ENCODE peak calls at places on chromosomes 13 and 19, in ten cellular contexts. I, W, L, Z, T, N, A, S, O and M are unnamed samples.

GRCh38 chr13:51246411-51247298 is 24.5 kb downstream of the FAM124A start:
- DNase-seq in N (no peak), S (no peak), Z (no peak), L (no peak), W (no peak), T (no peak), I (peak; percentile 65), O (no peak), A (no peak), M (no peak)

GRCh38 chr19:7769171-7769570 is 6.1 kb downstream of the CLEC4M start:
- DNase-seq in I (no peak), A (no peak), Z (no peak), N (no peak), O (peak; percentile 9), S (no peak), T (peak; percentile 60), W (no peak), L (no peak), M (no peak)

GRCh38 chr19:42198676-42199439 is 18.6 kb downstream of the DEDD2 start:
- DNase-seq in W (no peak), L (no peak), I (no peak), A (no peak), Z (no peak), N (no peak), T (no peak), S (no peak), O (no peak), M (peak; percentile 86)

GRCh38 chr19:17240062-17240854 is 5.5 kb downstream of the NR2F6 start:
- DNase-seq in W (no peak), N (no peak), S (no peak), O (no peak), L (no peak), Z (no peak), I (no peak), T (peak; percentile 93), A (no peak), M (no peak)

GRCh38 chr13:109868583-109869311 is 82.4 kb upstream of the IRS2 start:
- DNase-seq in L (no peak), I (no peak), S (no peak), Z (peak; percentile 21), W (peak; percentile 55), A (peak; percentile 58), O (no peak), T (no peak), N (peak; percentile 8), M (no peak)

GRCh38 chr19:17192751-17193150 is 22.4 kb upstream of the USE1 start:
- DNase-seq in O (no peak), W (no peak), Z (no peak), I (no peak), N (no peak), A (no peak), T (no peak), S (no peak), L (peak; percentile 47), M (no peak)

GRCh38 chr13:64369121-64369520 is 2861.0 kb downstream of the PCDH9 start:
- DNase-seq in Z (peak; percentile 13), A (peak; percentile 71), I (no peak), O (no peak), L (no peak), N (peak; percentile 41), T (no peak), W (peak; percentile 5), S (no peak), M (no peak)

GRCh38 chr19:40771101-40771539 is 4.2 kb upstream of the MIA start:
- DNase-seq in A (no peak), S (no peak), O (no peak), T (no peak), I (no peak), L (no peak), Z (no peak), N (no peak), W (peak; percentile 27), M (peak; percentile 47)

GRCh38 chr19:30093966-30094770 is 152.1 kb downstream of the URI1 start:
- DNase-seq in W (no peak), I (no peak), Z (no peak), L (no peak), O (no peak), T (no peak), N (no peak), A (no peak), S (no peak), M (no peak)

GRCh38 chr13:77874406-77874805 is 44.2 kb downstream of the EDNRB start:
- DNase-seq in I (no peak), A (no peak), S (no peak), N (peak; percentile 65), O (no peak), L (no peak), W (peak; percentile 67), Z (no peak), T (no peak), M (no peak)

GRCh38 chr19:49136771-49137171 is 17.4 kb downstream of the PPFIA3 start:
- DNase-seq in Z (peak; percentile 24), O (no peak), W (no peak), I (peak; percentile 79), S (no peak), A (no peak), N (peak; percentile 39), L (no peak), T (no peak), M (no peak)

GRCh38 chr19:2385053-2385721 is 25.1 kb downstream of the TMPRSS9 start:
- DNase-seq in S (no peak), N (peak; percentile 55), Z (peak; percentile 80), T (peak; percentile 82), A (peak; percentile 87), O (no peak), L (no peak), W (peak; percentile 95), I (no peak), M (peak; percentile 92)

GRCh38 chr19:29942404-29943261 is 594 bp downstream of the URI1 start:
- DNase-seq in N (no peak), T (peak; percentile 58), Z (peak; percentile 53), O (peak; percentile 75), L (peak; percentile 93), S (peak; percentile 49), W (peak; percentile 22), A (peak; percentile 64), I (peak; percentile 43), M (peak; percentile 70)

GRCh38 chr13:64753606-64754005 is 2476.5 kb downstream of the PCDH9 start:
- DNase-seq in Z (no peak), O (no peak), L (no peak), T (no peak), I (no peak), A (peak; percentile 34), W (peak; percentile 6), S (no peak), N (peak; percentile 24), M (no peak)

GRCh38 chr19:3033595-3034193 is 4.6 kb upstream of the TLE2 start:
- DNase-seq in W (no peak), L (no peak), Z (no peak), T (no peak), O (no peak), I (no peak), A (no peak), S (no peak), N (no peak), M (no peak)

DNA sequence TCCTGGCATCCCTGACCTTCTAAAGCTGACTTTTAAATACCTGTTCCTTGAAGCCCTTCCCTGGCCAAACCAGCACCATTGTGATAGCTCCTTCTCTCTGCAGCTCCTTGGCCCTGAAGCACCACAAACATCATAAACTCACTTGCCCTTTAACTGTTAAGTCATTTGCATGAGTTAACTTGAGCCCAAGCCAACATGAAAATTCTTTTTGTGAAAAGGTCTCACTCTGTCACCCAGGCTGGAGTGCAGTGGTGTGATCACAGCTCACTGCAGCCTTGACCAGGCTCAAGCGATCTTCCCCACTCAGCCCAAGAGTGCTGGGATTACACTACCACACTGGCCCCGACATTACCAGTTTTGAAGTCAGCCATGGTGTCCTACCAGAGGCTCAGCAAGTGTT is 87.8 kb downstream of the ZIC5 start:
- DNase-seq in O (no peak), T (no peak), L (no peak), N (no peak), A (no peak), W (no peak), Z (no peak), I (no peak), S (no peak), M (no peak)
- H3K4me3 ChIP-seq in O (no peak overlapping the region), T (no peak overlapping the region), L (no peak overlapping the region), N (no peak overlapping the region), A (no peak overlapping the region), W (no peak overlapping the region), Z (no peak overlapping the region), I (no peak overlapping the region), S (no peak overlapping the region), M (no peak overlapping the region)

DNA sequence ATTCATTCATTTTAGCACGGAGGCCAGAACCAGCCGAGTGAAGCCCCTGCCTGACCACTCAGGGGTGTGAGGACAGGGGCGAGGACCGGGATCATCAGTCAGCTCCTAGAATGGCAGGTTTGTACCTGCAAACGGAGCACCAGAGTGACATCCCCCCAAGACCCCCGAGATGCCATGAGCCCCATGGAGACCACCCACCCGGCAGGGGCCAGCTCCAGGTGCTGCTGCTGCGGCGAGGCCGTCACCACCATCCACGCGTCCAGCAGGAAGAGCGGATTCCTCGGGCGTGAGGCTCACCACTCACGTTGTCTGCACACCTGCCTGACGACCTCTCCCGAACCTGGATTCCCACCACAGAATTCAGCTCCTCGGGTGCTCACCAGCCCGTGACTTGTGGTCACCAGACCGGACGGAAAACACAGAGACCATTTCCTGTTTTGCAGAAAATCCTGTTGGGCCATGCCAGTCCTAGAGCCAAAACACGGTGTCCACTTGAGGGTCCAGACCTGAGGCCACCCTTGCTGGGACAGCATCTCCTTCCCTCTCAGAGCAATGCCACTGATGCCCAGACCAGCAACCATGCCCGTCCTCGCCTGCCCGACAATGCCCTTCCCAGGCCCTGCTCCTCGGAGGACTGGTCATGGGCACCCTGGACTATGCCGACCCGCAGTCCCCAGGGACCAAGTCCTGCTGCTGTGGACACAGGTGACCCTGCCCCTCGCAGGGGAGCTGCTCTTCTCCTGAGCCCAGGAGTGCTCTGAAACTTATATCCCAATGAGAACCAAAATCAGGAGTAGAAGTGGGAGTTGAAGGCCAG is 74.2 kb downstream of the RASA3 start:
- DNase-seq in O (no peak), A (no peak), N (no peak), L (peak; percentile 72), Z (no peak), I (no peak), T (no peak), W (no peak), S (no peak), M (no peak)
- H3K4me3 ChIP-seq in O (no peak overlapping the region), A (no peak overlapping the region), N (no peak overlapping the region), L (no peak overlapping the region), Z (no peak overlapping the region), I (no peak overlapping the region), T (no peak overlapping the region), W (no peak overlapping the region), S (no peak overlapping the region), M (no peak overlapping the region)

DNA sequence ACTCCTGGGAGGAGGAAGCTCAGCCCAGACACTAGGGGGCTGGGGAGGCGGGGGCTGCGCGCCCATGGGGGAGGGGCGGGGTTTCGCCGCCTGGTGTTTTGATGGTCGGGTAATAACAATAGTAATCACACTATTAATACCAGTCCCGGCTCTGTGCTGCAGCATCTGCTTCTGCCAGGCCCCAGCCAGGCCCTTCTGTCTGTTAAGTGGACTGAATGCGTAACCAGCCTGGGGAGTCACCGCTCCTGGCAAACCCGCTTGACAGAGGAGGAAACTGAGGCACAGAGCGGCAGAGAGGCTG is 8.7 kb downstream of the NPAS1 start:
- DNase-seq in A (no peak), L (no peak), Z (no peak), I (no peak), S (no peak), W (no peak), N (no peak), T (peak; percentile 48), O (no peak), M (no peak)
- H3K4me3 ChIP-seq in A (no peak overlapping the region), L (no peak overlapping the region), Z (peak overlapping the region; percentile 26), I (no peak overlapping the region), S (no peak overlapping the region), W (no peak overlapping the region), N (no peak overlapping the region), T (no peak overlapping the region), O (no peak overlapping the region), M (no peak overlapping the region)

GRCh38 chr19:4376991-4377781 is 23.2 kb downstream of the SH3GL1 start:
- DNase-seq in L (peak; percentile 78), S (no peak), A (peak; percentile 55), I (no peak), W (peak; percentile 57), Z (no peak), N (no peak), T (no peak), O (no peak), M (no peak)
- H3K4me3 ChIP-seq in L (no peak overlapping the region), S (no peak overlapping the region), A (no peak overlapping the region), I (no peak overlapping the region), W (no peak overlapping the region), Z (no peak overlapping the region), N (no peak overlapping the region), T (no peak overlapping the region), O (no peak overlapping the region), M (no peak overlapping the region)